ENCODE peak calls at places on chromosome 2, in seven cellular contexts. One of them, this sample, is unnamed.
A peak's percentile ranks its signal among the peaks of the same experiment; 100 is the strongest.

GRCh38 chr2:18824317-18824716 is 234.9 kb upstream of the NT5C1B start:
- DNase-seq in iris pigment epithelial cell: no peak
- DNase-seq in amniotic stem cell: no peak
- DNase-seq in upper lobe of right lung: no peak
- DNase-seq in stimulated activated CD4-positive, alpha-beta T cell treated with anti-CD3 and anti-CD28 coated beads, Interleukin-1b, Interleukin-23, amount 100 ng/mL, for 4 hours: no peak
- DNase-seq in GM04504: no peak
- DNase-seq in endothelial cell: no peak
- DNase-seq in this sample: no peak

GRCh38 chr2:95297088-95297487 is at the start of gene KCNIP3:
- DNase-seq in stimulated activated CD4-positive, alpha-beta T cell treated with anti-CD3 and anti-CD28 coated beads, Interleukin-1b, Interleukin-23, amount 100 ng/mL, for 4 hours: no peak
- DNase-seq in GM04504: no peak
- DNase-seq in endothelial cell: no peak
- DNase-seq in iris pigment epithelial cell: no peak
- DNase-seq in upper lobe of right lung: no peak
- DNase-seq in amniotic stem cell: no peak
- DNase-seq in this sample: no peak

GRCh38 chr2:32668254-32668653 is 40.4 kb downstream of the TTC27 start:
- DNase-seq in stimulated activated CD4-positive, alpha-beta T cell treated with anti-CD3 and anti-CD28 coated beads, Interleukin-1b, Interleukin-23, amount 100 ng/mL, for 4 hours: no peak
- DNase-seq in amniotic stem cell: no peak
- DNase-seq in GM04504: no peak
- DNase-seq in iris pigment epithelial cell: no peak
- DNase-seq in endothelial cell: no peak
- DNase-seq in upper lobe of right lung: no peak
- DNase-seq in this sample: no peak

GRCh38 chr2:167832840-167833239 is 414.6 kb downstream of the STK39 start:
- DNase-seq in endothelial cell: no peak
- DNase-seq in upper lobe of right lung: no peak
- DNase-seq in GM04504: no peak
- DNase-seq in iris pigment epithelial cell: no peak
- DNase-seq in stimulated activated CD4-positive, alpha-beta T cell treated with anti-CD3 and anti-CD28 coated beads, Interleukin-1b, Interleukin-23, amount 100 ng/mL, for 4 hours: no peak
- DNase-seq in amniotic stem cell: no peak
- DNase-seq in this sample: no peak

GRCh38 chr2:223888251-223888650 is 50.9 kb upstream of the AP1S3 start:
- DNase-seq in GM04504: no peak
- DNase-seq in endothelial cell: no peak
- DNase-seq in stimulated activated CD4-positive, alpha-beta T cell treated with anti-CD3 and anti-CD28 coated beads, Interleukin-1b, Interleukin-23, amount 100 ng/mL, for 4 hours: no peak
- DNase-seq in amniotic stem cell: no peak
- DNase-seq in iris pigment epithelial cell: no peak
- DNase-seq in upper lobe of right lung: no peak
- DNase-seq in this sample: no peak

GRCh38 chr2:219569041-219569440 is 2.3 kb downstream of the OBSL1 start:
- DNase-seq in amniotic stem cell: no peak
- DNase-seq in iris pigment epithelial cell: no peak
- DNase-seq in upper lobe of right lung: no peak
- DNase-seq in GM04504: no peak
- DNase-seq in endothelial cell: no peak
- DNase-seq in stimulated activated CD4-positive, alpha-beta T cell treated with anti-CD3 and anti-CD28 coated beads, Interleukin-1b, Interleukin-23, amount 100 ng/mL, for 4 hours: no peak
- DNase-seq in this sample: no peak

GRCh38 chr2:236939751-236940229 is 145.9 kb upstream of the COPS8 start:
- DNase-seq in GM04504: no peak
- DNase-seq in amniotic stem cell: no peak
- DNase-seq in upper lobe of right lung: no peak
- DNase-seq in iris pigment epithelial cell: no peak
- DNase-seq in stimulated activated CD4-positive, alpha-beta T cell treated with anti-CD3 and anti-CD28 coated beads, Interleukin-1b, Interleukin-23, amount 100 ng/mL, for 4 hours: no peak
- DNase-seq in endothelial cell: no peak
- DNase-seq in this sample: no peak

GRCh38 chr2:127864877-127865276 is 6.9 kb upstream of the POLR2D start:
- DNase-seq in upper lobe of right lung: no peak
- DNase-seq in GM04504: no peak
- DNase-seq in amniotic stem cell: no peak
- DNase-seq in endothelial cell: no peak
- DNase-seq in stimulated activated CD4-positive, alpha-beta T cell treated with anti-CD3 and anti-CD28 coated beads, Interleukin-1b, Interleukin-23, amount 100 ng/mL, for 4 hours: no peak
- DNase-seq in iris pigment epithelial cell: no peak
- DNase-seq in this sample: no peak

GRCh38 chr2:55311444-55311870 is 42.4 kb upstream of the MTIF2 start:
- DNase-seq in iris pigment epithelial cell: peak; percentile 69
- DNase-seq in endothelial cell: no peak
- DNase-seq in amniotic stem cell: no peak
- DNase-seq in GM04504: peak; percentile 44
- DNase-seq in upper lobe of right lung: no peak
- DNase-seq in stimulated activated CD4-positive, alpha-beta T cell treated with anti-CD3 and anti-CD28 coated beads, Interleukin-1b, Interleukin-23, amount 100 ng/mL, for 4 hours: no peak
- DNase-seq in this sample: no peak

GRCh38 chr2:235641333-235641732 is 147.5 kb downstream of the AGAP1 start:
- DNase-seq in endothelial cell: no peak
- DNase-seq in stimulated activated CD4-positive, alpha-beta T cell treated with anti-CD3 and anti-CD28 coated beads, Interleukin-1b, Interleukin-23, amount 100 ng/mL, for 4 hours: no peak
- DNase-seq in amniotic stem cell: no peak
- DNase-seq in GM04504: no peak
- DNase-seq in upper lobe of right lung: no peak
- DNase-seq in iris pigment epithelial cell: peak; percentile 28
- DNase-seq in this sample: no peak

GRCh38 chr2:108534577-108535379 is 508 bp downstream of the LIMS1 start:
- DNase-seq in amniotic stem cell: no peak
- DNase-seq in GM04504: peak; percentile 9
- DNase-seq in stimulated activated CD4-positive, alpha-beta T cell treated with anti-CD3 and anti-CD28 coated beads, Interleukin-1b, Interleukin-23, amount 100 ng/mL, for 4 hours: peak; percentile 33
- DNase-seq in iris pigment epithelial cell: peak; percentile 49
- DNase-seq in endothelial cell: peak; percentile 48
- DNase-seq in upper lobe of right lung: no peak
- DNase-seq in this sample: peak; percentile 14

GRCh38 chr2:70855679-70856078 is 20.1 kb upstream of the CD207 start:
- DNase-seq in upper lobe of right lung: no peak
- DNase-seq in endothelial cell: no peak
- DNase-seq in iris pigment epithelial cell: peak; percentile 60
- DNase-seq in amniotic stem cell: no peak
- DNase-seq in stimulated activated CD4-positive, alpha-beta T cell treated with anti-CD3 and anti-CD28 coated beads, Interleukin-1b, Interleukin-23, amount 100 ng/mL, for 4 hours: no peak
- DNase-seq in GM04504: no peak
- DNase-seq in this sample: no peak

GRCh38 chr2:177998006-177998405 is 74.6 kb downstream of the PDE11A start:
- DNase-seq in iris pigment epithelial cell: peak; percentile 94
- DNase-seq in endothelial cell: no peak
- DNase-seq in GM04504: peak; percentile 56
- DNase-seq in stimulated activated CD4-positive, alpha-beta T cell treated with anti-CD3 and anti-CD28 coated beads, Interleukin-1b, Interleukin-23, amount 100 ng/mL, for 4 hours: no peak
- DNase-seq in amniotic stem cell: no peak
- DNase-seq in upper lobe of right lung: no peak
- DNase-seq in this sample: no peak

GRCh38 chr2:187912956-187913355 is 358.7 kb upstream of the TFPI start:
- DNase-seq in amniotic stem cell: no peak
- DNase-seq in GM04504: no peak
- DNase-seq in stimulated activated CD4-positive, alpha-beta T cell treated with anti-CD3 and anti-CD28 coated beads, Interleukin-1b, Interleukin-23, amount 100 ng/mL, for 4 hours: no peak
- DNase-seq in upper lobe of right lung: no peak
- DNase-seq in endothelial cell: no peak
- DNase-seq in iris pigment epithelial cell: no peak
- DNase-seq in this sample: no peak

GRCh38 chr2:158967114-158967730 is 1.2 kb upstream of the TANC1 start:
- DNase-seq in stimulated activated CD4-positive, alpha-beta T cell treated with anti-CD3 and anti-CD28 coated beads, Interleukin-1b, Interleukin-23, amount 100 ng/mL, for 4 hours: no peak
- DNase-seq in amniotic stem cell: no peak
- DNase-seq in upper lobe of right lung: no peak
- DNase-seq in iris pigment epithelial cell: peak; percentile 16
- DNase-seq in endothelial cell: peak; percentile 18
- DNase-seq in GM04504: no peak
- DNase-seq in this sample: no peak

GRCh38 chr2:167543721-167544120 is 655.4 kb downstream of the XIRP2 start:
- DNase-seq in GM04504: no peak
- DNase-seq in stimulated activated CD4-positive, alpha-beta T cell treated with anti-CD3 and anti-CD28 coated beads, Interleukin-1b, Interleukin-23, amount 100 ng/mL, for 4 hours: no peak
- DNase-seq in upper lobe of right lung: no peak
- DNase-seq in iris pigment epithelial cell: no peak
- DNase-seq in endothelial cell: no peak
- DNase-seq in amniotic stem cell: no peak
- DNase-seq in this sample: no peak

GRCh38 chr2:132632000-132632649 is 37.9 kb downstream of the LYPD1 start:
- DNase-seq in endothelial cell: no peak
- DNase-seq in iris pigment epithelial cell: peak; percentile 10
- DNase-seq in GM04504: peak; percentile 35
- DNase-seq in upper lobe of right lung: no peak
- DNase-seq in stimulated activated CD4-positive, alpha-beta T cell treated with anti-CD3 and anti-CD28 coated beads, Interleukin-1b, Interleukin-23, amount 100 ng/mL, for 4 hours: no peak
- DNase-seq in amniotic stem cell: no peak
- DNase-seq in this sample: no peak

GRCh38 chr2:46480562-46480961 is 1.2 kb downstream of the TMEM247 start:
- DNase-seq in iris pigment epithelial cell: no peak
- DNase-seq in amniotic stem cell: no peak
- DNase-seq in endothelial cell: no peak
- DNase-seq in GM04504: no peak
- DNase-seq in upper lobe of right lung: no peak
- DNase-seq in stimulated activated CD4-positive, alpha-beta T cell treated with anti-CD3 and anti-CD28 coated beads, Interleukin-1b, Interleukin-23, amount 100 ng/mL, for 4 hours: no peak
- DNase-seq in this sample: no peak

GRCh38 chr2:38922902-38923301 is 33.2 kb downstream of the ARHGEF33 start:
- DNase-seq in upper lobe of right lung: no peak
- DNase-seq in GM04504: no peak
- DNase-seq in amniotic stem cell: no peak
- DNase-seq in iris pigment epithelial cell: no peak
- DNase-seq in endothelial cell: no peak
- DNase-seq in stimulated activated CD4-positive, alpha-beta T cell treated with anti-CD3 and anti-CD28 coated beads, Interleukin-1b, Interleukin-23, amount 100 ng/mL, for 4 hours: no peak
- DNase-seq in this sample: no peak

GRCh38 chr2:195651041-195651440 is 6.0 kb upstream of the SLC39A10 start:
- DNase-seq in endothelial cell: no peak
- DNase-seq in stimulated activated CD4-positive, alpha-beta T cell treated with anti-CD3 and anti-CD28 coated beads, Interleukin-1b, Interleukin-23, amount 100 ng/mL, for 4 hours: no peak
- DNase-seq in amniotic stem cell: no peak
- DNase-seq in iris pigment epithelial cell: no peak
- DNase-seq in upper lobe of right lung: no peak
- DNase-seq in GM04504: no peak
- DNase-seq in this sample: no peak

GRCh38 chr2:60550151-60550983 is 3.1 kb downstream of the BCL11A start:
- DNase-seq in iris pigment epithelial cell: peak; percentile 90
- DNase-seq in endothelial cell: peak; percentile 69
- DNase-seq in GM04504: peak; percentile 55
- DNase-seq in stimulated activated CD4-positive, alpha-beta T cell treated with anti-CD3 and anti-CD28 coated beads, Interleukin-1b, Interleukin-23, amount 100 ng/mL, for 4 hours: no peak
- DNase-seq in amniotic stem cell: peak; percentile 70
- DNase-seq in upper lobe of right lung: peak; percentile 87
- DNase-seq in this sample: peak; percentile 60

GRCh38 chr2:213723051-213723560 is 438.8 kb downstream of the SPAG16 start:
- DNase-seq in amniotic stem cell: no peak
- DNase-seq in endothelial cell: no peak
- DNase-seq in upper lobe of right lung: no peak
- DNase-seq in GM04504: no peak
- DNase-seq in stimulated activated CD4-positive, alpha-beta T cell treated with anti-CD3 and anti-CD28 coated beads, Interleukin-1b, Interleukin-23, amount 100 ng/mL, for 4 hours: no peak
- DNase-seq in iris pigment epithelial cell: no peak
- DNase-seq in this sample: no peak

GRCh38 chr2:70008290-70008689 is 46.9 kb upstream of the ASPRV1 start:
- DNase-seq in iris pigment epithelial cell: no peak
- DNase-seq in GM04504: no peak
- DNase-seq in upper lobe of right lung: no peak
- DNase-seq in amniotic stem cell: no peak
- DNase-seq in stimulated activated CD4-positive, alpha-beta T cell treated with anti-CD3 and anti-CD28 coated beads, Interleukin-1b, Interleukin-23, amount 100 ng/mL, for 4 hours: no peak
- DNase-seq in endothelial cell: no peak
- DNase-seq in this sample: no peak

GRCh38 chr2:31563273-31563839 is 17.4 kb downstream of the SRD5A2 start:
- DNase-seq in endothelial cell: no peak
- DNase-seq in iris pigment epithelial cell: no peak
- DNase-seq in amniotic stem cell: no peak
- DNase-seq in stimulated activated CD4-positive, alpha-beta T cell treated with anti-CD3 and anti-CD28 coated beads, Interleukin-1b, Interleukin-23, amount 100 ng/mL, for 4 hours: no peak
- DNase-seq in GM04504: no peak
- DNase-seq in upper lobe of right lung: no peak
- DNase-seq in this sample: no peak

GRCh38 chr2:126655500-126656310 is at the start of gene GYPC:
- DNase-seq in amniotic stem cell: peak; percentile 16
- DNase-seq in stimulated activated CD4-positive, alpha-beta T cell treated with anti-CD3 and anti-CD28 coated beads, Interleukin-1b, Interleukin-23, amount 100 ng/mL, for 4 hours: peak; percentile 47
- DNase-seq in GM04504: peak; percentile 56
- DNase-seq in endothelial cell: no peak
- DNase-seq in iris pigment epithelial cell: peak; percentile 65
- DNase-seq in upper lobe of right lung: peak; percentile 80
- DNase-seq in this sample: no peak

GRCh38 chr2:172196768-172197322 is 94.1 kb upstream of the DLX2 start:
- DNase-seq in upper lobe of right lung: peak; percentile 68
- DNase-seq in GM04504: peak; percentile 26
- DNase-seq in endothelial cell: no peak
- DNase-seq in amniotic stem cell: no peak
- DNase-seq in stimulated activated CD4-positive, alpha-beta T cell treated with anti-CD3 and anti-CD28 coated beads, Interleukin-1b, Interleukin-23, amount 100 ng/mL, for 4 hours: no peak
- DNase-seq in iris pigment epithelial cell: peak; percentile 82
- DNase-seq in this sample: no peak

GRCh38 chr2:14520385-14520945 is 112.1 kb upstream of the LRATD1 start:
- DNase-seq in stimulated activated CD4-positive, alpha-beta T cell treated with anti-CD3 and anti-CD28 coated beads, Interleukin-1b, Interleukin-23, amount 100 ng/mL, for 4 hours: no peak
- DNase-seq in upper lobe of right lung: no peak
- DNase-seq in amniotic stem cell: no peak
- DNase-seq in endothelial cell: no peak
- DNase-seq in iris pigment epithelial cell: no peak
- DNase-seq in GM04504: no peak
- DNase-seq in this sample: no peak

GRCh38 chr2:9106338-9107167 is 100.1 kb upstream of the ASAP2 start:
- DNase-seq in iris pigment epithelial cell: no peak
- DNase-seq in GM04504: no peak
- DNase-seq in amniotic stem cell: no peak
- DNase-seq in stimulated activated CD4-positive, alpha-beta T cell treated with anti-CD3 and anti-CD28 coated beads, Interleukin-1b, Interleukin-23, amount 100 ng/mL, for 4 hours: no peak
- DNase-seq in upper lobe of right lung: no peak
- DNase-seq in endothelial cell: no peak
- DNase-seq in this sample: no peak

GRCh38 chr2:120916446-120916845 is 180.8 kb downstream of the GLI2 start:
- DNase-seq in iris pigment epithelial cell: no peak
- DNase-seq in GM04504: no peak
- DNase-seq in stimulated activated CD4-positive, alpha-beta T cell treated with anti-CD3 and anti-CD28 coated beads, Interleukin-1b, Interleukin-23, amount 100 ng/mL, for 4 hours: no peak
- DNase-seq in endothelial cell: no peak
- DNase-seq in upper lobe of right lung: no peak
- DNase-seq in amniotic stem cell: no peak
- DNase-seq in this sample: no peak

GRCh38 chr2:149921911-149922616 is 334.5 kb upstream of the MMADHC start:
- DNase-seq in upper lobe of right lung: no peak
- DNase-seq in GM04504: no peak
- DNase-seq in amniotic stem cell: no peak
- DNase-seq in iris pigment epithelial cell: no peak
- DNase-seq in stimulated activated CD4-positive, alpha-beta T cell treated with anti-CD3 and anti-CD28 coated beads, Interleukin-1b, Interleukin-23, amount 100 ng/mL, for 4 hours: no peak
- DNase-seq in endothelial cell: no peak
- DNase-seq in this sample: no peak

GRCh38 chr2:40199758-40200157 is 252.1 kb downstream of the SLC8A1 start:
- DNase-seq in endothelial cell: no peak
- DNase-seq in amniotic stem cell: no peak
- DNase-seq in upper lobe of right lung: no peak
- DNase-seq in GM04504: no peak
- DNase-seq in iris pigment epithelial cell: no peak
- DNase-seq in stimulated activated CD4-positive, alpha-beta T cell treated with anti-CD3 and anti-CD28 coated beads, Interleukin-1b, Interleukin-23, amount 100 ng/mL, for 4 hours: no peak
- DNase-seq in this sample: no peak

GRCh38 chr2:199488772-199489400 is 31.1 kb upstream of the SATB2 start:
- DNase-seq in GM04504: peak; percentile 30
- DNase-seq in upper lobe of right lung: no peak
- DNase-seq in endothelial cell: peak; percentile 83
- DNase-seq in iris pigment epithelial cell: peak; percentile 51
- DNase-seq in stimulated activated CD4-positive, alpha-beta T cell treated with anti-CD3 and anti-CD28 coated beads, Interleukin-1b, Interleukin-23, amount 100 ng/mL, for 4 hours: no peak
- DNase-seq in amniotic stem cell: no peak
- DNase-seq in this sample: peak; percentile 57

GRCh38 chr2:163466583-163466982 is 269.2 kb downstream of the FIGN start:
- DNase-seq in iris pigment epithelial cell: no peak
- DNase-seq in upper lobe of right lung: no peak
- DNase-seq in endothelial cell: no peak
- DNase-seq in GM04504: no peak
- DNase-seq in stimulated activated CD4-positive, alpha-beta T cell treated with anti-CD3 and anti-CD28 coated beads, Interleukin-1b, Interleukin-23, amount 100 ng/mL, for 4 hours: no peak
- DNase-seq in amniotic stem cell: no peak
- DNase-seq in this sample: no peak

GRCh38 chr2:135931776-135932438 is 53.5 kb downstream of the DARS1 start:
- DNase-seq in endothelial cell: no peak
- DNase-seq in iris pigment epithelial cell: no peak
- DNase-seq in upper lobe of right lung: no peak
- DNase-seq in stimulated activated CD4-positive, alpha-beta T cell treated with anti-CD3 and anti-CD28 coated beads, Interleukin-1b, Interleukin-23, amount 100 ng/mL, for 4 hours: no peak
- DNase-seq in GM04504: no peak
- DNase-seq in amniotic stem cell: no peak
- DNase-seq in this sample: no peak